ENCODE peak calls at places on chromosomes 1 and 21, in seven cellular contexts. H is NCI-H1436, Z is fibroblast of mammary gland, R is NCI-H345, C is ELF-1, G is choroid plexus epithelial cell, S is germinal center. P is an unnamed sample.

GRCh38 chr1:13593511-13594131 is 10.0 kb downstream of the PDPN start:
- DNase-seq in R (no peak), G (peak), S (no peak), C (peak), H (no peak), Z (peak), P (no peak)

GRCh38 chr1:226762988-226763740 is 24.1 kb upstream of the ITPKB start:
- DNase-seq in G (no peak), S (no peak), C (no peak), Z (no peak), H (no peak), R (no peak), P (no peak)

GRCh38 chr21:19123053-19123452 is 719.5 kb upstream of the TMPRSS15 start:
- DNase-seq in Z (no peak), R (no peak), G (no peak), S (no peak), C (no peak), H (no peak), P (no peak)

GRCh38 chr1:3787347-3787710 is 9.0 kb downstream of the LRRC47 start:
- DNase-seq in H (no peak), C (no peak), Z (no peak), R (no peak), S (no peak), G (no peak), P (no peak)

GRCh38 chr1:66769512-66770229 is 17.4 kb downstream of the DYNLT5 start:
- DNase-seq in H (no peak), C (no peak), Z (no peak), S (no peak), R (no peak), G (no peak), P (peak)

GRCh38 chr1:35715568-35716002 is 3.1 kb downstream of the C1orf216 start:
- DNase-seq in G (peak), H (peak), R (peak), S (peak), C (peak), Z (peak), P (peak)

GRCh38 chr21:8992731-8993174 is 1528.6 kb upstream of the TPTE start:
- DNase-seq in C (peak), R (no peak), H (no peak), G (no peak), Z (no peak), S (no peak), P (no peak)

GRCh38 chr1:51276286-51276685 is 40.2 kb downstream of the RNF11 start:
- DNase-seq in Z (no peak), C (no peak), G (no peak), R (peak), H (no peak), S (no peak), P (no peak)

GRCh38 chr1:23449918-23450317 is 25.4 kb upstream of the TCEA3 start:
- DNase-seq in H (no peak), G (no peak), R (no peak), Z (no peak), C (no peak), S (no peak), P (no peak)

GRCh38 chr1:15347182-15347581 is 62.5 kb upstream of the EFHD2 start:
- DNase-seq in R (no peak), H (no peak), C (no peak), G (no peak), Z (no peak), S (no peak), P (no peak)

GRCh38 chr1:118788372-118788955 is 199.7 kb downstream of the TBX15 start:
- DNase-seq in Z (peak), R (peak), H (no peak), G (peak), C (no peak), S (no peak), P (no peak)

GRCh38 chr1:200628223-200628868 is 7.8 kb upstream of the KIF14 start:
- DNase-seq in H (no peak), C (no peak), G (no peak), R (no peak), S (peak), Z (no peak), P (peak)

GRCh38 chr1:81695741-81696140 is 105.0 kb upstream of the ADGRL2 start:
- DNase-seq in R (no peak), H (no peak), Z (peak), S (no peak), C (no peak), G (peak), P (no peak)

GRCh38 chr1:199982606-199983005 is 44.9 kb upstream of the NR5A2 start:
- DNase-seq in H (no peak), G (no peak), C (no peak), S (no peak), R (no peak), Z (no peak), P (no peak)

GRCh38 chr1:77370588-77371306 is 88.9 kb downstream of the AK5 start:
- DNase-seq in C (no peak), R (no peak), Z (peak), H (no peak), G (peak), S (no peak), P (no peak)

GRCh38 chr21:14064296-14064645 is 146.5 kb downstream of the LIPI start:
- DNase-seq in R (no peak), S (no peak), Z (no peak), G (no peak), H (no peak), C (no peak), P (no peak)

GRCh38 chr21:39082656-39083376 is 100.4 kb downstream of the PSMG1 start:
- DNase-seq in R (peak), S (no peak), C (peak), H (no peak), G (no peak), Z (no peak), P (peak)

GRCh38 chr1:209576392-209576791 is 7.1 kb upstream of the CAMK1G start:
- DNase-seq in R (no peak), S (no peak), C (no peak), G (no peak), H (no peak), Z (no peak), P (no peak)

GRCh38 chr1:116415699-116416533 is 42.9 kb downstream of the ATP1A1 start:
- DNase-seq in H (no peak), Z (peak), S (no peak), C (peak), R (no peak), G (peak), P (no peak)

GRCh38 chr1:37171651-37172050 is 137.3 kb upstream of the GRIK3 start:
- DNase-seq in G (no peak), H (no peak), C (no peak), R (no peak), Z (no peak), S (no peak), P (no peak)

GRCh38 chr1:3066250-3066711 is 2.7 kb upstream of the PRDM16 start:
- DNase-seq in G (no peak), S (no peak), Z (no peak), H (no peak), C (no peak), R (no peak), P (no peak)

GRCh38 chr1:201363455-201363854 is 14.0 kb downstream of the TNNT2 start:
- DNase-seq in S (no peak), C (no peak), Z (no peak), G (no peak), H (no peak), R (no peak), P (no peak)

GRCh38 chr1:162056043-162056442 is 13.4 kb upstream of the NOS1AP start:
- DNase-seq in R (peak), G (peak), S (peak), C (peak), Z (peak), H (peak), P (peak)

GRCh38 chr1:223712184-223712855 is at the start of gene CAPN2:
- DNase-seq in Z (peak), C (peak), S (peak), H (peak), R (no peak), G (peak), P (no peak)

P was measured in OCI-LY7.